ENCODE peak calls at places on chromosomes 3 and 15, in seven cellular contexts. J, K, S, Q, V, E and Y are unnamed samples.

GRCh38 chr3:141851411-141851810 is 25.0 kb upstream of the ATP1B3 start:
- DNase-seq in J (no peak), K (no peak), S (no peak), Q (no peak), V (no peak), E (no peak), Y (no peak)

GRCh38 chr3:44795197-44795596 is 33.6 kb downstream of the KIF15 start:
- DNase-seq in J (no peak), K (peak; percentile 22), S (no peak), Q (no peak), V (peak; percentile 10), E (no peak), Y (no peak)

GRCh38 chr3:99862208-99862607 is 44.5 kb downstream of the CMSS1 start:
- DNase-seq in J (no peak), K (peak; percentile 79), S (no peak), Q (no peak), V (no peak), E (no peak), Y (no peak)

GRCh38 chr3:56758539-56758981 is 43.2 kb downstream of the ARHGEF3 start:
- DNase-seq in J (peak; percentile 68), K (peak; percentile 93), S (peak; percentile 30), Q (peak; percentile 90), V (no peak), E (no peak), Y (peak; percentile 63)

GRCh38 chr3:64220161-64220560 is 5.1 kb downstream of the PRICKLE2 start:
- DNase-seq in J (no peak), K (peak; percentile 64), S (no peak), Q (no peak), V (no peak), E (no peak), Y (no peak)

GRCh38 chr15:44676676-44677075 is 13.2 kb upstream of the SPG11 start:
- DNase-seq in J (no peak), K (no peak), S (no peak), Q (no peak), V (no peak), E (no peak), Y (no peak)

GRCh38 chr15:85477730-85478129 is 97.3 kb downstream of the AKAP13 start:
- DNase-seq in J (no peak), K (peak; percentile 64), S (no peak), Q (no peak), V (no peak), E (no peak), Y (no peak)

GRCh38 chr3:161649900-161650484 is 153.4 kb downstream of the OTOL1 start:
- DNase-seq in J (no peak), K (peak; percentile 3), S (no peak), Q (no peak), V (no peak), E (no peak), Y (no peak)

GRCh38 chr15:88337993-88338392 is 81.5 kb upstream of the NTRK3 start:
- DNase-seq in J (no peak), K (no peak), S (no peak), Q (no peak), V (peak; percentile 25), E (peak; percentile 21), Y (no peak)

GRCh38 chr3:187623285-187623814 is 46.8 kb downstream of the SST start:
- DNase-seq in J (no peak), K (no peak), S (no peak), Q (no peak), V (no peak), E (no peak), Y (no peak)

GRCh38 chr3:122024800-122025199 is 2.8 kb upstream of the ILDR1 start:
- DNase-seq in J (no peak), K (no peak), S (no peak), Q (no peak), V (no peak), E (no peak), Y (no peak)

GRCh38 chr3:122533931-122534334 is 19.2 kb upstream of the KPNA1 start:
- DNase-seq in J (peak; percentile 24), K (peak; percentile 88), S (peak; percentile 15), Q (peak; percentile 87), V (no peak), E (no peak), Y (no peak)

GRCh38 chr15:90595760-90596155 is 66.0 kb downstream of the CRTC3 start:
- DNase-seq in J (no peak), K (no peak), S (no peak), Q (peak; percentile 60), V (no peak), E (no peak), Y (no peak)

GRCh38 chr15:44537728-44538240 is 837 bp downstream of the EIF3J start:
- DNase-seq in J (no peak), K (no peak), S (no peak), Q (peak; percentile 44), V (peak; percentile 60), E (no peak), Y (no peak)

GRCh38 chr3:139218046-139218445 is 125.8 kb upstream of the MRPS22 start:
- DNase-seq in J (no peak), K (no peak), S (no peak), Q (no peak), V (no peak), E (no peak), Y (no peak)

GRCh38 chr3:134460965-134461364 is 24.8 kb downstream of the ANAPC13 start:
- DNase-seq in J (peak; percentile 86), K (peak; percentile 95), S (no peak), Q (no peak), V (no peak), E (no peak), Y (peak; percentile 98)

GRCh38 chr15:100201376-100202280 is 140.1 kb downstream of the ADAMTS17 start:
- DNase-seq in J (no peak), K (no peak), S (peak; percentile 87), Q (peak; percentile 42), V (no peak), E (no peak), Y (no peak)

GRCh38 chr3:12287727-12288465 is 974 bp upstream of the PPARG start:
- DNase-seq in J (no peak), K (peak; percentile 81), S (peak; percentile 45), Q (no peak), V (peak; percentile 69), E (peak; percentile 78), Y (no peak)

GRCh38 chr15:57327985-57328471 is 48.3 kb upstream of the CGNL1 start:
- DNase-seq in J (peak; percentile 90), K (peak; percentile 84), S (no peak), Q (no peak), V (no peak), E (no peak), Y (peak; percentile 94)

GRCh38 chr15:68796576-68796975 is 24.1 kb downstream of the ANP32A start:
- DNase-seq in J (no peak), K (no peak), S (no peak), Q (no peak), V (no peak), E (no peak), Y (no peak)

GRCh38 chr15:52164631-52165265 is 26.4 kb downstream of the GNB5 start:
- DNase-seq in J (no peak), K (peak; percentile 58), S (no peak), Q (no peak), V (no peak), E (no peak), Y (no peak)

GRCh38 chr3:186525369-186526255 is 18.6 kb downstream of the CRYGS start:
- DNase-seq in J (no peak), K (no peak), S (no peak), Q (peak; percentile 36), V (no peak), E (no peak), Y (no peak)

GRCh38 chr3:186532641-186533072 is 11.5 kb downstream of the CRYGS start:
- DNase-seq in J (no peak), K (no peak), S (peak; percentile 86), Q (peak; percentile 72), V (no peak), E (peak; percentile 93), Y (no peak)

GRCh38 chr3:186530415-186530814 is 13.8 kb downstream of the CRYGS start:
- DNase-seq in J (no peak), K (no peak), S (no peak), Q (no peak), V (no peak), E (no peak), Y (no peak)

GRCh38 chr3:186526256-186526606 is 17.9 kb downstream of the CRYGS start:
- DNase-seq in J (no peak), K (no peak), S (no peak), Q (peak; percentile 67), V (no peak), E (no peak), Y (no peak)

GRCh38 chr3:186529204-186529999 is 14.8 kb downstream of the CRYGS start:
- DNase-seq in J (no peak), K (no peak), S (no peak), Q (no peak), V (peak; percentile 19), E (peak; percentile 42), Y (no peak)
- TF ChIP-seq CTCF in J (no peak), K (no peak), S (peak; percentile 43), Q (peak; percentile 19), V (peak; percentile 14), E (peak; percentile 16), Y (no peak)

DNA sequence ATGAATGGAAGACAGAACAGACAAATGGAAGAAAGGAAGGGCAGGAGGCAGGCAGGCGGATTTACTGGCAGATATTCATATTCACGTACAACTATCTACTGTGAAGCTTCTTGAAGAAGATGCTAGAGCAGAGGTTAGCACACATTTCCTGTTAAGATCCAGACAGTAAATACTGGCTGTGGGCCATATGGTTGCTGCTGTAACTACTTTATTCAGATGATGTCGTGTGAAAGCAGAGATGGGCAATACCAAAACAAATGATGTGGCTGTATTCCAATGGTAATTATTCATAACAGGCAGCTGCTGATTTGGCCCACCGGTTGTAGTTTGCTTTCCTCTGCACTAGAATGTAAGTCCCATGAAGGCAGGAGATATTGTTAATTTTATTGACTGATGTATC is 115.7 kb upstream of the PRTG start:
- DNase-seq in J (no peak), K (peak; percentile 52), S (no peak), Q (no peak), V (no peak), E (no peak), Y (no peak)
- H3K4me3 ChIP-seq in J (no peak overlapping the region), K (no peak overlapping the region), S (no peak overlapping the region), Q (no peak overlapping the region), V (no peak overlapping the region), E (no peak overlapping the region), Y (no peak overlapping the region)

DNA sequence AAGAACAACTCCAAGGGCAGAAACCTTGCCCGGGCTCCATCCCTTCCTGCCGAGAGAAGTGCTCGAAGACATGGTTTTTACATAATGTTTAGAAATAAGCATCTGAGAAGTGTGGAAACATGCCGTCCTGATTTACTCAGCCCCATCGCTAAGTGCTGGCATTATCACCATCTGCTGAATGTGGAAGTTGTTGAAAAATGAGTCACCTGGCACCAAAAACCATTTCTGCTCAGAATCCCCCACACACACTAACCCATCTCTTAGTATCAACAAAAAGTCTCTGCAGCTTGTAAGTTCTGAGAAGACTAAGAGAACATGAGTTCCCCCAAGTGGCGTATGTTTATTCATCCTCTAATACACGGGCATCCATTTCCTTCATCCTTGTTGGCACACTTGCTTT is 51.0 kb upstream of the ARL8B start:
- DNase-seq in J (no peak), K (peak; percentile 21), S (no peak), Q (no peak), V (no peak), E (no peak), Y (no peak)
- TF ChIP-seq CTCF in J (no peak), K (no peak), S (no peak), Q (no peak), V (no peak), E (no peak), Y (no peak)

DNA sequence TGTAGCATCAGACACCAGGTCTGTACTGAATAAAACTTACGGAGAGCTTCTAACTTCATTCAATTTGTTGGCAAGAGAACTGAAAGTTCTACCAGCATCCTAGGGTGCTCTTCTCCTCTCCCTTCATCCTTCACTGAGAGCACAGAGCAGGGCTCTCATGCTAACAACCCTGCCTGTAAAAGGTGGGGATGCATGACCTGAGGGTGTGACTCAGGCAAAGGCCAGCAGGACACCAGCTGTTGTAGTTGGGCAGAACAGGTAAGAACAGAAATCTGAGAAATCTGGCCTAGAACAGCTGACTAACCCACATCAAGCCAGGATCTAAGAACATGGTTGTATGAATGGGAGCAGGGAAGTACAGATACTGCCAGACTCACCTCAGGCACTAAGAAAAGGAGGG is 64.2 kb downstream of the MYLK start:
- DNase-seq in J (no peak), K (no peak), S (no peak), Q (no peak), V (no peak), E (no peak), Y (no peak)
- H3K4me3 ChIP-seq in J (no peak overlapping the region), K (no peak overlapping the region), S (no peak overlapping the region), Q (no peak overlapping the region), V (no peak overlapping the region), E (no peak overlapping the region), Y (no peak overlapping the region)